ENCODE peak calls at places on chromosomes 12 and 14, in four cellular contexts. D, A, E and V are unnamed samples.

GRCh38 chr14:74859757-74860156 is 16.2 kb downstream of the PROX2 start:
- DNase-seq in D (no peak), A (no peak), E (no peak), V (no peak)

GRCh38 chr12:112419269-112420133 is 754 bp downstream of the PTPN11 start:
- DNase-seq in A (peak; percentile 60), E (peak; percentile 65), D (peak; percentile 59), V (peak; percentile 58)

GRCh38 chr12:92930421-92930820 is 1.3 kb upstream of the EEA1 start:
- DNase-seq in E (no peak), A (no peak), D (no peak), V (no peak)

GRCh38 chr12:107131832-107132616 is 38.7 kb upstream of the CRY1 start:
- DNase-seq in D (peak; percentile 49), A (peak; percentile 64), E (no peak), V (peak; percentile 76)

GRCh38 chr14:99721792-99722516 is 37.9 kb downstream of the CYP46A1 start:
- DNase-seq in E (no peak), A (no peak), D (no peak), V (no peak)

GRCh38 chr14:76456891-76457586 is 81.1 kb downstream of the ESRRB start:
- DNase-seq in E (no peak), D (no peak), A (no peak), V (no peak)

GRCh38 chr12:9933966-9934365 is 1.8 kb upstream of the CLEC2A start:
- DNase-seq in A (no peak), D (no peak), E (no peak), V (no peak)

GRCh38 chr12:33650832-33651231 is 211.2 kb upstream of the SYT10 start:
- DNase-seq in A (no peak), D (no peak), E (no peak), V (no peak)

GRCh38 chr14:73236157-73236556 is 1.1 kb upstream of the PAPLN start:
- DNase-seq in A (no peak), D (no peak), E (no peak), V (no peak)

GRCh38 chr12:59181378-59181777 is 261.1 kb upstream of the LRIG3 start:
- DNase-seq in A (no peak), D (no peak), E (no peak), V (no peak)

GRCh38 chr12:18798445-18799139 is 60.7 kb downstream of the CAPZA3 start:
- DNase-seq in E (no peak), A (no peak), D (peak; percentile 55), V (no peak)

GRCh38 chr12:116244001-116244400 is 33.5 kb downstream of the MED13L start:
- DNase-seq in A (no peak), D (no peak), E (no peak), V (peak; percentile 30)

GRCh38 chr12:19196959-19197630 is 67.6 kb downstream of the PLEKHA5 start:
- DNase-seq in A (no peak), D (no peak), E (no peak), V (no peak)

GRCh38 chr14:102472815-102473158 is 36.8 kb downstream of the ANKRD9 start:
- DNase-seq in E (no peak), A (no peak), D (no peak), V (no peak)

GRCh38 chr14:35534884-35535793 is 1.2 kb downstream of the INSM2 start:
- DNase-seq in D (peak; percentile 61), E (peak; percentile 88), A (peak; percentile 71), V (peak; percentile 33)

GRCh38 chr14:35531960-35532747 is 1.8 kb upstream of the INSM2 start:
- DNase-seq in E (no peak), A (no peak), D (no peak), V (no peak)

GRCh38 chr14:35532783-35533356 is 1.1 kb upstream of the INSM2 start:
- DNase-seq in E (no peak), D (no peak), A (no peak), V (no peak)

GRCh38 chr14:35534130-35534883 is at the start of gene INSM2:
- DNase-seq in D (no peak), A (no peak), E (no peak), V (no peak)

GRCh38 chr14:35533357-35534129 is 421 bp upstream of the INSM2 start:
- DNase-seq in D (peak; percentile 70), A (peak; percentile 66), E (peak; percentile 98), V (peak; percentile 60)
- TF ChIP-seq HMGXB4 in D (peak; percentile 92), A (no peak), E (peak; percentile 63), V (no peak)

DNA sequence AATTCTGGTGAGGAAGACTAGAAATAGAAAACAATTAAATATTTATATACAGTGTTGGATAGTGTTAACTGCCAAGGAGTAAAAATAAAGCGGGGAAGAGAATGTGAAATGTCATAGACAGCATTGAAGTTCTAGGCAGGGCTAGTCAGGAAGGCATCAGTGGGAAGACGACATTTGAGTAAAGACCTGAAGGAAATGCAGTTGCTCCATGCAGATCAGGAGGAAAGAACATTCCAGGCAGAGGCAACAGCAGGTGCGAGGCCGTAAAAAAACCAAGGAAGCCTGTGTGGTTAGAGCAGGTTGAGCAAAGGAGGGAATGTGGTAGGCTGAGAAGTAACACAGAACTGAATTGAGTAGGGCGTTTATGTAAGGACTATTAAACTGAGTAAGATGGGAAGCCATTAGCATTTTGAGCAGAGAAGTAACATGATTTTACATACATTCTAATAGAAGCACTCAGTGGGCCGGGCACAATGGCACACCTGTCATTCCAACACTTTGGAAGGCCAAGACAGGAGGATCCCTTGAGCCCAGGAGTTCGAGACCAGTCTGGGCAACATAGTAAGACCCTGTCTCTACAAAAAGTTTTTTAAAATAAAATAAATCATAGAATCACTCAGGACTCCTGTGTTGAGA is 14.9 kb downstream of the SLC35E3 start:
- DNase-seq in E (no peak), D (no peak), A (no peak), V (no peak)
- TF ChIP-seq HMGXB4 in E (no peak), D (no peak), A (no peak), V (no peak)

GRCh38 chr14:22518073-22518472 is 71.0 kb downstream of the DAD1 start:
- DNase-seq in D (no peak), E (no peak), A (no peak), V (no peak)
- TF ChIP-seq HMGXB4 in D (no peak), E (no peak), A (no peak), V (no peak)

DNA sequence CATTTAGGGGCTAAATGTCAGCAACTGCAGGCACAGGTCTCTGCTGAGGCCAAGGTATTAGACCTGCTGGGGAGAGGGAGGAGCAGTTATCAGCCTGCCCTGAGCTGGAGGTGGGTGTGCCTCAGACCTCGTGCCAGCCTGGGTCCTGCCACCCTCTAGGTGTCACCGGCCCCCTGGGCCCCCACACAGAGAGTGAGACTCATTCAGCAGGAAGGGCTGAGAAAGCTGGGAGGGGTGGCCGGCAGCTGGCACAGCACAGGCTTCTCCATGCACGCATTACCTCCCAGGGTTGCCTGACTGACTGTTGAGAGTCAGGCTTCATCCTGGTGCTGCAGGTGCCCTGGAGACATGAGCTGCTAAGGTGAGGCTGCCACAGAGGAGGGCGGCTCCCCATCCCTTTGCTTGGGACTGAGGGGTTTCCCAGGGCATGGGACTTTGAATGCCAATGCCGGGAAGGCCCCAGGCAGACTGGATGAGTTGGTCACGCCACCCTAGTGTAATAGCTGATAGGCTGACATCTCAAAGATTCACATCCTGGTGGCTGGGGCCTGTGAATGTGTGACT is 75.3 kb upstream of the C14orf180 start:
- DNase-seq in D (no peak), A (no peak), E (no peak), V (no peak)
- TF ChIP-seq HMGXB4 in D (no peak), A (no peak), E (no peak), V (no peak)

GRCh38 chr12:46841891-46842290 is 16.1 kb upstream of the SLC38A4 start:
- DNase-seq in A (no peak), E (no peak), D (no peak), V (no peak)
- TF ChIP-seq HMGXB4 in A (no peak), E (no peak), D (no peak), V (no peak)

DNA sequence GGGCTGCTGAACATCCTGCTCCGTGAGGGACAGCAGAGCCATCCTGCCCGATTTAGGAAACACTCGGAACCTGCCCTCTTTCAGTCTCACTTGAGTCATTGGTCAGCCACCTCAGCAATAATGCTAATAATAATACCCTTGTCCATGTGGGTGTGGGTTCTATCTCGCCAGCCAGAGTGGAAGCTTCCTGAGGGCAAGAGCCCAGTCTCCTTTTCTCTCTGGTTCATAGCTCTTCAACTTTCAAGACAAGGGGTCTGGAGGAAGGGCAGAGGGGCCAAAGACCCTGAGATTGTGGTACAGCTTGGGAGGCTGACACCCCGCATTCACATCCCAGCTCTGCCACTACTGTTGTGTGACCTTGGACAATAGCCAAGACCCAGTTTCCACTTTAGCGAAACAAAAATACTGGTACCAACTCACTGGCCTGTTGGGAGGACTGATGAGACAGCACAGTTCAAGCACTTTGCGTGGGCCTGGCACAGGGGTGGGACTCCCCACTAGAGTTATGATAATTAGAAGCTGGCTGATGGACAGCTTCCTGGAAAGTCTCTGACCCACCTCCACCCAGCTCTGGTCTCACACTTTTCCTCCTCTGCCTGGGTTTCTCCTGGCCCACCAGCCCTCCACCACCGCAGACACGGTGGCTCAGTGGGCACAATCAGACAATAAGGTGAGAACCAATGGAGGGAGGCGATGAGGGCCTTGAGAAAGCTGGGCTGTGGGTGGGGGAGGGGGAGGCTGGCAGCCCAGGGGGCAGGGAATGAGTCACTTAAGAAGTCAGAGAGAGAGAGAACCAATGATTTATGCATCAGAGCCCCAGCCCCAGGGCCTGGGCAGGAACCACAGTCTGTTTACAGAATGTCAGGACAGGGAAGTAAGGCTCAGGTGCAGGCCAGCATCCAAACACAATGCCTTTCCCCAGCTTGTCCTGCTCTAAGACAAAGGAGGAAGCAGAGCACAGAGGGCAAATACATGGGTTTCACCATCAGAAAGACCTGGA is 9.6 kb downstream of the FAIM2 start:
- DNase-seq in A (peak; percentile 19), D (no peak), E (no peak), V (peak; percentile 42)
- TF ChIP-seq HMGXB4 in A (no peak), D (no peak), E (no peak), V (no peak)

DNA sequence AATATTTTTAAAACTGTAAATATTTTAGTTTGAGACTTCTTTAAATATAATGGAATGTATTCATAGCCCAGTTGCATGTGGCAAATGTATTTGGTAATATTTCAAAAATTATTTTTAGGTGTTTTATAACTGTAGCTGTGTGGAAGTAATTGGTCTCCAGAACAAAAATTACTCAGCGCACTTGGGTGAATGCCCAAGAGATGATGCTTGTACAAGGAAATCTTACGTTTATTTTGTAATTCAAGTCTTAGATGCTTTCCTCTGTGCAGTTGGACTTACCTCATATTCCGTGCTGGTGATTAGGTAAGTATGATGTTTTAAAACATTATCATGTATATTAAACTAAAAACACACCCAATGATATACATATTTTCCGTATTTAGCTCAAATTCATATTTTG is 76.7 kb upstream of the SLCO1B1 start:
- DNase-seq in E (no peak), A (no peak), D (no peak), V (peak; percentile 17)
- TF ChIP-seq HMGXB4 in E (no peak), A (no peak), D (no peak), V (no peak)

GRCh38 chr12:124188561-124189405 is 106.1 kb upstream of the RFLNA start:
- DNase-seq in E (no peak), A (no peak), D (peak; percentile 30), V (no peak)
- TF ChIP-seq HMGXB4 in E (no peak), A (no peak), D (no peak), V (no peak)